ENCODE peak calls at places on chromosomes 2 and 18, in nine cellular contexts. O is IMR-90, B is thoracic aorta, C is Peyer's patch, S is cardiac muscle cell, U is lower lobe of right lung, V is heart right ventricle, R is mammary epithelial cell, G is left ventricle myocardium inferior. P is an unnamed sample.

GRCh38 chr2:11933854-11934253 is 187.4 kb downstream of the LPIN1 start:
- DNase-seq in O (no peak), B (no peak), C (no peak), S (no peak), U (no peak), V (no peak), R (no peak), G (no peak), P (no peak)

GRCh38 chr2:10517351-10518043 is 69.4 kb upstream of the ODC1 start:
- DNase-seq in O (no peak), B (no peak), C (peak), S (no peak), U (no peak), V (no peak), R (peak), G (no peak), P (no peak)

GRCh38 chr18:3236470-3236869 is 11.1 kb upstream of the MYL12A start:
- DNase-seq in O (no peak), B (no peak), C (no peak), S (no peak), U (no peak), V (no peak), R (no peak), G (no peak), P (no peak)

GRCh38 chr18:10035306-10035991 is 121.6 kb downstream of the VAPA start:
- DNase-seq in O (no peak), B (no peak), C (no peak), S (no peak), U (peak), V (no peak), R (peak), G (no peak), P (no peak)

GRCh38 chr2:231611273-231612198 is 18.9 kb downstream of the TEX44 start:
- DNase-seq in O (peak), B (peak), C (peak), S (peak), U (no peak), V (no peak), R (peak), G (no peak), P (no peak)

GRCh38 chr2:170123593-170123992 is 54.4 kb upstream of the MYO3B start:
- DNase-seq in O (peak), B (no peak), C (no peak), S (peak), U (no peak), V (no peak), R (peak), G (no peak), P (no peak)

GRCh38 chr18:22282311-22283235 is 113.2 kb downstream of the GATA6 start:
- DNase-seq in O (peak), B (no peak), C (no peak), S (peak), U (no peak), V (no peak), R (peak), G (no peak), P (peak)

GRCh38 chr2:67667054-67667908 is 270.1 kb downstream of the ETAA1 start:
- DNase-seq in O (peak), B (no peak), C (no peak), S (no peak), U (no peak), V (no peak), R (no peak), G (no peak), P (no peak)

GRCh38 chr2:127951031-127951430 is 65.3 kb upstream of the AMMECR1L start:
- DNase-seq in O (peak), B (no peak), C (no peak), S (peak), U (no peak), V (no peak), R (peak), G (no peak), P (no peak)

GRCh38 chr18:75010725-75011124 is 198.2 kb downstream of the PTGR3 start:
- DNase-seq in O (no peak), B (no peak), C (no peak), S (no peak), U (no peak), V (no peak), R (no peak), G (no peak), P (no peak)

GRCh38 chr2:23312996-23313606 is 71.9 kb upstream of the KLHL29 start:
- DNase-seq in O (no peak), B (no peak), C (no peak), S (peak), U (no peak), V (no peak), R (no peak), G (no peak), P (peak)

GRCh38 chr2:49972699-49973098 is 818.4 kb upstream of the FSHR start:
- DNase-seq in O (no peak), B (no peak), C (no peak), S (no peak), U (no peak), V (no peak), R (no peak), G (no peak), P (no peak)

GRCh38 chr18:9996104-9996503 is 82.3 kb downstream of the VAPA start:
- DNase-seq in O (peak), B (no peak), C (no peak), S (no peak), U (no peak), V (no peak), R (no peak), G (no peak), P (no peak)

GRCh38 chr18:66729459-66730239 is 125.8 kb upstream of the CDH19 start:
- DNase-seq in O (no peak), B (no peak), C (no peak), S (peak), U (no peak), V (no peak), R (peak), G (no peak), P (no peak)

GRCh38 chr18:69444221-69444620 is 43.5 kb downstream of the DOK6 start:
- DNase-seq in O (no peak), B (no peak), C (no peak), S (peak), U (no peak), V (no peak), R (no peak), G (no peak), P (no peak)

GRCh38 chr18:48611196-48611595 is 72.4 kb downstream of the CTIF start:
- DNase-seq in O (no peak), B (no peak), C (no peak), S (no peak), U (no peak), V (no peak), R (no peak), G (no peak), P (no peak)

GRCh38 chr2:86037141-86037794 is 68.4 kb downstream of the POLR1A start:
- DNase-seq in O (peak), B (peak), C (peak), S (peak), U (peak), V (peak), R (peak), G (peak), P (peak)

GRCh38 chr2:179218848-179219594 is 45.6 kb downstream of the SESTD1 start:
- DNase-seq in O (peak), B (peak), C (peak), S (peak), U (peak), V (peak), R (peak), G (peak), P (peak)

GRCh38 chr18:389658-390357 is 110.7 kb downstream of the COLEC12 start:
- DNase-seq in O (peak), B (no peak), C (no peak), S (peak), U (no peak), V (no peak), R (no peak), G (no peak), P (no peak)

GRCh38 chr2:27735263-27735904 is 36.1 kb upstream of the MRPL33 start:
- DNase-seq in O (peak), B (peak), C (peak), S (peak), U (peak), V (peak), R (peak), G (peak), P (peak)

GRCh38 chr2:191036365-191036764 is 22.4 kb upstream of the STAT1 start:
- DNase-seq in O (no peak), B (no peak), C (no peak), S (no peak), U (no peak), V (no peak), R (no peak), G (no peak), P (no peak)

GRCh38 chr18:56152547-56152946 is 485.8 kb downstream of the TXNL1 start:
- DNase-seq in O (no peak), B (no peak), C (no peak), S (no peak), U (no peak), V (no peak), R (no peak), G (no peak), P (no peak)

GRCh38 chr18:52670903-52671302 is 330.9 kb downstream of the DCC start:
- DNase-seq in O (peak), B (no peak), C (no peak), S (peak), U (no peak), V (no peak), R (peak), G (no peak), P (peak)

GRCh38 chr18:28176674-28176932 is 327 bp downstream of the CDH2 start:
- DNase-seq in O (no peak), B (no peak), C (no peak), S (no peak), U (no peak), V (no peak), R (no peak), G (no peak), P (no peak)

GRCh38 chr18:49723648-49724180 is 89.6 kb downstream of the ACAA2 start:
- DNase-seq in O (peak), B (no peak), C (no peak), S (peak), U (no peak), V (no peak), R (peak), G (no peak), P (peak)

GRCh38 chr2:219810895-219811294 is 183.5 kb downstream of the SLC4A3 start:
- DNase-seq in O (no peak), B (no peak), C (no peak), S (no peak), U (no peak), V (no peak), R (no peak), G (no peak), P (no peak)

GRCh38 chr2:26609839-26610277 is 31.3 kb downstream of the CIB4 start:
- DNase-seq in O (no peak), B (no peak), C (peak), S (no peak), U (no peak), V (no peak), R (no peak), G (no peak), P (no peak)

GRCh38 chr2:44778671-44779476 is 162.6 kb upstream of the SIX3 start:
- DNase-seq in O (no peak), B (no peak), C (peak), S (no peak), U (no peak), V (no peak), R (no peak), G (no peak), P (no peak)

GRCh38 chr2:218291318-218291933 is 877 bp downstream of the TMBIM1 start:
- DNase-seq in O (peak), B (no peak), C (peak), S (peak), U (peak), V (no peak), R (no peak), G (no peak), P (no peak)

GRCh38 chr2:11357428-11357972 is 13.1 kb upstream of the ROCK2 start:
- DNase-seq in O (no peak), B (no peak), C (peak), S (peak), U (peak), V (no peak), R (no peak), G (no peak), P (no peak)

GRCh38 chr18:47343291-47343690 is 91.8 kb upstream of the SKOR2 start:
- DNase-seq in O (no peak), B (no peak), C (no peak), S (no peak), U (no peak), V (no peak), R (no peak), G (no peak), P (no peak)

GRCh38 chr2:224155371-224155770 is 116.3 kb upstream of the SERPINE2 start:
- DNase-seq in O (no peak), B (no peak), C (no peak), S (no peak), U (no peak), V (no peak), R (no peak), G (no peak), P (no peak)

GRCh38 chr18:78984941-78985784 is 5.5 kb downstream of the SALL3 start:
- DNase-seq in O (no peak), B (no peak), C (no peak), S (peak), U (no peak), V (no peak), R (peak), G (no peak), P (no peak)
- TF ChIP-seq CTCF in O (peak), B (no peak), C (no peak), S (peak), U (peak), V (no peak), R (peak), G (peak), P (peak)

GRCh38 chr2:156800781-156801366 is 364.7 kb downstream of the GPD2 start:
- DNase-seq in O (no peak), B (no peak), C (no peak), S (no peak), U (no peak), V (no peak), R (no peak), G (no peak), P (no peak)

GRCh38 chr2:156797832-156798231 is 361.7 kb downstream of the GPD2 start:
- DNase-seq in O (no peak), B (no peak), C (no peak), S (no peak), U (no peak), V (no peak), R (no peak), G (no peak), P (no peak)

GRCh38 chr2:156803243-156803642 is 367.1 kb downstream of the GPD2 start:
- DNase-seq in O (no peak), B (no peak), C (no peak), S (no peak), U (no peak), V (no peak), R (no peak), G (no peak), P (no peak)

GRCh38 chr2:156803967-156804366 is 367.8 kb downstream of the GPD2 start:
- DNase-seq in O (no peak), B (no peak), C (no peak), S (no peak), U (no peak), V (no peak), R (no peak), G (no peak), P (no peak)

GRCh38 chr2:156800065-156800556 is 363.9 kb downstream of the GPD2 start:
- DNase-seq in O (no peak), B (no peak), C (no peak), S (no peak), U (no peak), V (no peak), R (no peak), G (no peak), P (no peak)
- H3K4me3 ChIP-seq in O (no peak), B (no peak), C (no peak), S (no peak), U (no peak), V (no peak), R (no peak), G (no peak), P (no peak)

DNA sequence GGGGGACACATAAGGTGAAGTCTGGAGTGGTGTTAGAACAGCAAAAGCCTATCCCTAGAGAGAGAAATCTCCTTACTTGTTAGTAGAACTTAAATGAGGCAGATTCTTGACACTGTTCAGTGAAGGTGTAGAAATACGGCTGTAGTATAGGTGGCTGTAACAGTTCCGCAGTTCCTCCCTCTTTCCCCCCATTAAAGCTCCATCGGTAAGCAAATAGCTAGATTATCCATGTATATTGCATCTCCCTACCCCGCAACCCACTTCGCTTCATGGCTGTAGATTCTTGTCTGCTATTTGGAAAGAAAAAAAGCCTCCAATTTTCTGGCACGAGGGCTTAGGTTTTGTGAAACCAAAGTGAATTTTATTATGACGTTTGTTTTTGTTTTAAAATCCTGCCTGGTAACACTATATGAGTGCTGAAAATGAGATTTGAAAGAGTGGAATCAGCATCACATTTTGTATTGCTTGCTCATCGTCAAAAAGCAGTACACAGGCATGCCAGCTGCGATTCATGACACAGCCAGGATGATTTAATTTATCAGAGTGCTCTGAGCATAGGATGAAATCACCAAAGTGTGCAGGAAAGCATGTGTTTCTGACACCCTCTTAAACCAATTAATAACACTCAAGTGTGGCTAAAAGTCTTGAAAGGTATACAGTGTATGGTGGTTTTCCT is 1.4 kb downstream of the FAM171B start:
- DNase-seq in O (peak), B (no peak), C (no peak), S (peak), U (no peak), V (no peak), R (peak), G (no peak), P (peak)
- H3K27ac ChIP-seq in O (peak), B (no peak), C (no peak), S (no peak), U (no peak), V (no peak), R (no peak), G (no peak), P (peak)

DNA sequence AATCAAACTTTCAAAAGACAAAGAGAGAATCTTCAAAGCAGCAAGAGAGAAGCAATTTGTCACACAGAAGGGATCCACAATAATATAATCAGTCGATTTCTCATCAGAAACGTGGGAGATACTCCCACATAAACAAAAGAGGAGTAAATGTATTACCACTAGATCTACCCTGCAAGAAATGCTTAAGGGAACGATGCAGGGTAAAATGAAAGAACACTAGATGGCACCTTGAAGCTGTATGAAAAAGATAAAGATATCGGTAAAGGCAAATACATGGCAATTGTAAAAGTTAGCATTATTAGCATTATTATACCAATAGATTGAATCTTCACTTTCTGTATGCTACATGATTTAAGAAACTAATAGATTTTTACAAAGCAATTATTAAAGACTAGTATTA is 677.0 kb downstream of the SUCLG1 start:
- DNase-seq in O (no peak), B (no peak), C (no peak), S (no peak), U (no peak), V (no peak), R (no peak), G (no peak), P (no peak)
- TF ChIP-seq CTCF in O (no peak), B (no peak), C (no peak), S (no peak), U (no peak), V (no peak), R (peak), G (no peak), P (no peak)

DNA sequence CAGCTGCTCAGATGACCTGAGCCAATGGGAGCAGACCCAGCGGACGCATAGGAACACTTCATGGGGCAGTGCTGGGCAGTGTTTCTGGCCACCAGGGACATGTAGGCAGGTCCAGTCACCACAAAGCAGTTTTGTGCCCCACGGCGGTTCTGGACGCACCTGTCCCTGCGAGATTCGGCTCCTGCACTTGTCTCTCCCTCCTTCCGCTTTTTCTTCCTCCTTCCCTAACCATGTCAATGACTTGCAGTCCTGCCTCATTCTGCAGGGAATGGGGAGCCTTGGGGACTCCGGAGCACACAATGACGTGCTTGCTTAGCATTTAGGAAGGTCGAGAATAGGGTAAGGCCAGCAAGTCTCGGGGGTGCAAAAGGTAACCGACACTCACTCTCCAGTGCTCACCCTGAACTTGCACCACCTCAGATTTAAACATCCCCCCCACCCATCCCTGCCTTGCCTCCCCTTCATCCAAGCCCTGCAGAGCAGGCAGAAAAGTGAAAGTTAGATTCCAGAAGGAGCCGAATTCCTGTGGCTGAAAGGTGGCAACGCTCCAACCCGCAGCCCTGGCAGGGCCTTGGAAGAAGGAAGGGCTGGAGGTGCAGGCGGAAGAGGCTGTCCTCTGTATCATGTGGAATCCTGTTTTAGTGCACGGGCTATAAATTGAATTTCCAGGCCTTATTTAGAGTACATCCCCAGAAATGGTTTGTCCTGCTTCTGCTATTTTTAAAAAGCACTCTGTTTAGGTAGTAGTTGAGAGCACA is 40.5 kb upstream of the ATG16L1 start:
- DNase-seq in O (peak), B (no peak), C (no peak), S (peak), U (peak), V (peak), R (peak), G (peak), P (peak)
- H3K4me3 ChIP-seq in O (no peak), B (peak), C (no peak), S (no peak), U (peak), V (no peak), R (no peak), G (peak), P (no peak)

GRCh38 chr2:84940088-84940470 is 30.9 kb upstream of the KCMF1 start:
- DNase-seq in O (no peak), B (no peak), C (peak), S (no peak), U (no peak), V (no peak), R (no peak), G (no peak), P (no peak)
- H3K27ac ChIP-seq in O (no peak), B (no peak), C (peak), S (no peak), U (no peak), V (no peak), R (no peak), G (no peak), P (no peak)

GRCh38 chr2:226993171-226993570 is 157.3 kb downstream of the RHBDD1 start:
- DNase-seq in O (no peak), B (no peak), C (no peak), S (no peak), U (no peak), V (no peak), R (peak), G (no peak), P (no peak)

GRCh38 chr2:226999676-227000075 is 163.8 kb downstream of the RHBDD1 start:
- DNase-seq in O (no peak), B (no peak), C (no peak), S (peak), U (no peak), V (no peak), R (no peak), G (no peak), P (no peak)

GRCh38 chr2:226991663-226992062 is 155.8 kb downstream of the RHBDD1 start:
- DNase-seq in O (no peak), B (no peak), C (no peak), S (no peak), U (no peak), V (no peak), R (no peak), G (no peak), P (no peak)

GRCh38 chr2:226995625-226996041 is 159.8 kb downstream of the RHBDD1 start:
- DNase-seq in O (peak), B (no peak), C (no peak), S (peak), U (no peak), V (peak), R (peak), G (peak), P (peak)

DNA sequence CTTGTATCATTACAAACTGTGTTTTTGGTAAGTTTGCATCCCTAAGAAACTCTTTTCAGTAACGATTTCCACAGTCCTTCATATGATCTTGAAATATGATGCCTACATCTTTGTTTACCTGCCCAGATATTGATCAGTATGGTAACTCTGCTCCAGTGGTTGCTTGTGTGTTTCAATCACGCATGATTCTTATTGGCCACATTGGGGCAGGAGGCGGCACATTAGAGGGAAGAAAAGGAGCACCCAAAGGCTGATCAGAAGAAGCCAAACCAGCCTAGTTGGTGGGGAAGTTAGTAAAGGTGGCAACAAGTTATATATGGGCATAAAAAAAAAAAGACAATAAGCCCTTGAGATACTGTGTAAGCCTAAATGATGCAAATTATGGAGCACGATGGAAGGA is 158.9 kb downstream of the RHBDD1 start:
- DNase-seq in O (no peak), B (no peak), C (no peak), S (no peak), U (no peak), V (no peak), R (no peak), G (no peak), P (no peak)
- TF ChIP-seq CTCF in O (no peak), B (no peak), C (no peak), S (no peak), U (no peak), V (no peak), R (no peak), G (peak), P (peak)

P was measured in brain microvascular endothelial cell.